ENCODE peak calls at places on chromosomes 3 and 15, in eight cellular contexts. D is SJSA1, F is Peyer's patch, G is NT2/D1, K is endodermal cell, U is ascending aorta, T is heart right ventricle, P is left lung. B is an unnamed sample.

GRCh38 chr3:197471221-197472010 is 84.4 kb downstream of the BDH1 start:
- DNase-seq in D (no peak), F (no peak), G (no peak), K (peak; percentile 75), U (no peak), T (no peak), P (no peak), B (no peak)

GRCh38 chr15:93020976-93021772 is 67.8 kb downstream of the RGMA start:
- DNase-seq in D (no peak), F (no peak), G (no peak), K (no peak), U (no peak), T (no peak), P (no peak), B (no peak)

GRCh38 chr15:66883322-66883911 is 181.4 kb downstream of the SMAD6 start:
- DNase-seq in D (peak; percentile 99), F (peak; percentile 35), G (peak; percentile 98), K (peak; percentile 95), U (peak; percentile 99), T (peak; percentile 86), P (no peak), B (peak; percentile 74)

GRCh38 chr3:61178167-61178566 is 73.1 kb downstream of the FHIT start:
- DNase-seq in D (no peak), F (no peak), G (no peak), K (no peak), U (no peak), T (no peak), P (no peak), B (no peak)

GRCh38 chr3:190504354-190505125 is 9.3 kb upstream of the IL1RAP start:
- DNase-seq in D (no peak), F (no peak), G (no peak), K (no peak), U (no peak), T (no peak), P (no peak), B (no peak)

GRCh38 chr3:50617911-50618481 is 1.0 kb downstream of the MAPKAPK3 start:
- DNase-seq in D (no peak), F (no peak), G (no peak), K (no peak), U (no peak), T (peak; percentile 63), P (no peak), B (no peak)

GRCh38 chr15:99475754-99476412 is 89.9 kb upstream of the MEF2A start:
- DNase-seq in D (no peak), F (no peak), G (no peak), K (no peak), U (no peak), T (no peak), P (no peak), B (no peak)

GRCh38 chr15:37764733-37765191 is 169.7 kb upstream of the TMCO5A start:
- DNase-seq in D (peak; percentile 46), F (no peak), G (peak; percentile 9), K (peak; percentile 64), U (no peak), T (no peak), P (no peak), B (no peak)

GRCh38 chr3:178513539-178514410 is 22.5 kb upstream of the KCNMB2 start:
- DNase-seq in D (no peak), F (no peak), G (no peak), K (no peak), U (no peak), T (no peak), P (no peak), B (no peak)

GRCh38 chr15:67509918-67510317 is 11.0 kb upstream of the C15orf61 start:
- DNase-seq in D (no peak), F (no peak), G (no peak), K (no peak), U (no peak), T (no peak), P (no peak), B (no peak)

GRCh38 chr3:160159806-160160205 is 65.4 kb upstream of the C3orf80 start:
- DNase-seq in D (no peak), F (no peak), G (no peak), K (no peak), U (no peak), T (no peak), P (no peak), B (no peak)

GRCh38 chr15:52858388-52859176 is 68.4 kb upstream of the ONECUT1 start:
- DNase-seq in D (no peak), F (no peak), G (no peak), K (peak; percentile 65), U (no peak), T (peak; percentile 9), P (no peak), B (no peak)

GRCh38 chr3:177569823-177570657 is 372.8 kb upstream of the TBL1XR1 start:
- DNase-seq in D (no peak), F (no peak), G (peak; percentile 28), K (no peak), U (no peak), T (no peak), P (no peak), B (no peak)

GRCh38 chr3:43872301-43872700 is 181.6 kb downstream of the ABHD5 start:
- DNase-seq in D (peak; percentile 59), F (no peak), G (no peak), K (peak; percentile 44), U (peak; percentile 65), T (no peak), P (no peak), B (no peak)

GRCh38 chr15:39582286-39582976 is 1.6 kb downstream of the THBS1 start:
- DNase-seq in D (peak; percentile 41), F (no peak), G (no peak), K (peak; percentile 50), U (no peak), T (peak; percentile 35), P (no peak), B (peak; percentile 65)

GRCh38 chr3:107242579-107242978 is 134.7 kb upstream of the CCDC54 start:
- DNase-seq in D (no peak), F (no peak), G (no peak), K (no peak), U (no peak), T (no peak), P (no peak), B (no peak)

GRCh38 chr3:7630351-7630911 is 769.5 kb downstream of the GRM7 start:
- DNase-seq in D (peak; percentile 14), F (no peak), G (no peak), K (no peak), U (no peak), T (no peak), P (no peak), B (no peak)

GRCh38 chr3:160771811-160772459 is 15.9 kb downstream of the PPM1L start:
- DNase-seq in D (no peak), F (no peak), G (no peak), K (no peak), U (no peak), T (no peak), P (no peak), B (no peak)

GRCh38 chr15:25759421-25759820 is 103.7 kb downstream of the ATP10A start:
- DNase-seq in D (no peak), F (no peak), G (no peak), K (no peak), U (no peak), T (no peak), P (no peak), B (no peak)

GRCh38 chr15:100335335-100335999 is 6.3 kb downstream of the ADAMTS17 start:
- DNase-seq in D (no peak), F (no peak), G (no peak), K (no peak), U (no peak), T (no peak), P (no peak), B (no peak)

GRCh38 chr3:45110185-45110833 is 35.9 kb downstream of the CDCP1 start:
- DNase-seq in D (no peak), F (no peak), G (no peak), K (no peak), U (no peak), T (no peak), P (no peak), B (peak; percentile 81)

GRCh38 chr3:189773056-189773455 is 141.9 kb downstream of the TP63 start:
- DNase-seq in D (peak; percentile 6), F (no peak), G (no peak), K (no peak), U (no peak), T (no peak), P (no peak), B (no peak)

GRCh38 chr3:185900228-185900627 is 37.6 kb downstream of the TRA2B start:
- DNase-seq in D (peak; percentile 49), F (no peak), G (no peak), K (no peak), U (no peak), T (no peak), P (no peak), B (no peak)

GRCh38 chr15:31390029-31390428 is 63.4 kb downstream of the KLF13 start:
- DNase-seq in D (no peak), F (no peak), G (no peak), K (no peak), U (no peak), T (no peak), P (no peak), B (no peak)

GRCh38 chr15:96416934-96417759 is 86.6 kb downstream of the NR2F2 start:
- DNase-seq in D (no peak), F (no peak), G (no peak), K (peak; percentile 83), U (no peak), T (no peak), P (peak; percentile 68), B (no peak)

GRCh38 chr15:20386198-20386597 is 155.4 kb downstream of the GOLGA6L6 start:
- DNase-seq in D (no peak), F (no peak), G (no peak), K (no peak), U (no peak), T (no peak), P (peak; percentile 20), B (no peak)
- H3K9me3 ChIP-seq in D (no peaks in the 10 kb centered on the region), F (peaks cover 9% of the 10 kb centered on the region), G (no peaks in the 10 kb centered on the region), K (peaks cover 87% of the 10 kb centered on the region), U (no peaks in the 10 kb centered on the region), T (peaks cover 32% of the 10 kb centered on the region), P (no peaks in the 10 kb centered on the region), B (peaks cover 69% of the 10 kb centered on the region)

GRCh38 chr3:127911421-127911931 is 3.6 kb upstream of the KBTBD12 start:
- DNase-seq in D (no peak), F (no peak), G (no peak), K (no peak), U (no peak), T (no peak), P (no peak), B (peak; percentile 12)
- H3K4me3 ChIP-seq in D (no peak overlapping the region), F (no peak overlapping the region), G (no peak overlapping the region), K (no peak overlapping the region), U (no peak overlapping the region), T (no peak overlapping the region), P (no peak overlapping the region), B (no peak overlapping the region)

DNA sequence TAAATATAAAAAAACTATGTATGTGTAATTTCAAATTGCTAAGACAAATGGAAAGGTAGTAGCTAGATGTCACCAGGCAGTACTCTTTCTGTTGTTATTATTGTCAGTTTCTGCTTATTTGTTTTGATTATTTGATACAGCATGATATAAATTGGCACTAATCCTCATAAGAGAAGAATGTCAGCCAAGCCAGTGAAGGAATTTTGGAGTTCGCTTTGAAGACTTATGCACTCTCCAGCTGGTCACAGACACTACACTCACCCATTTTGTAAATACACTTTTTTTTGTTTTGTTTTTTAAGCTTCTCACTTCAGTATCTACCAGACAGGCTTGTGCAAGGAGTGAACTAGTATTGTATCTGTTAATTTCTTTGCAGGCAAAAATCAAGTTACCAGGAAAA is 180.3 kb upstream of the TTC14 start:
- DNase-seq in D (no peak), F (no peak), G (no peak), K (no peak), U (no peak), T (no peak), P (no peak), B (no peak)
- H3K9me3 ChIP-seq in D (no peaks in the 10 kb centered on the region), F (no peaks in the 10 kb centered on the region), G (no peaks in the 10 kb centered on the region), K (no peaks in the 10 kb centered on the region), U (no peaks in the 10 kb centered on the region), T (no peaks in the 10 kb centered on the region), P (no peaks in the 10 kb centered on the region), B (no peaks in the 10 kb centered on the region)

GRCh38 chr3:135964160-135964955 is 1.2 kb upstream of the PPP2R3A start:
- DNase-seq in D (no peak), F (no peak), G (no peak), K (no peak), U (no peak), T (no peak), P (no peak), B (no peak)
- H3K4me3 ChIP-seq in D (no peak overlapping the region), F (no peak overlapping the region), G (no peak overlapping the region), K (no peak overlapping the region), U (no peak overlapping the region), T (no peak overlapping the region), P (no peak overlapping the region), B (no peak overlapping the region)